ENCODE peak calls at places on chromosome 9, in six cellular contexts. U is choroid plexus epithelial cell, C is natural killer cell, J is RWPE1, O is pancreas, S is nephron progenitor cell. T is an unnamed sample.

GRCh38 chr9:111038336-111039202 is at the start of gene LPAR1:
- DNase-seq in J (peak), S (peak), C (no peak), O (peak), U (peak), T (peak)

GRCh38 chr9:116800885-116801284 is 113.8 kb downstream of the TRIM32 start:
- DNase-seq in C (no peak), J (no peak), U (no peak), O (no peak), S (no peak), T (no peak)

GRCh38 chr9:70100362-70100761 is 56.7 kb downstream of the MAMDC2 start:
- DNase-seq in S (no peak), U (no peak), J (no peak), C (no peak), O (no peak), T (no peak)

GRCh38 chr9:100303812-100304211 is 48.9 kb downstream of the TEX10 start:
- DNase-seq in S (no peak), C (no peak), U (no peak), O (no peak), J (no peak), T (no peak)

GRCh38 chr9:129591916-129592315 is 29.0 kb downstream of the C9orf50 start:
- DNase-seq in C (no peak), S (no peak), J (no peak), O (no peak), U (peak), T (no peak)

GRCh38 chr9:83041771-83042170 is 21.2 kb downstream of the RASEF start:
- DNase-seq in U (peak), O (no peak), S (no peak), C (no peak), J (no peak), T (no peak)

GRCh38 chr9:136527721-136528710 is 17.8 kb downstream of the NOTCH1 start:
- DNase-seq in U (no peak), O (no peak), S (peak), C (no peak), J (peak), T (no peak)

GRCh38 chr9:135251331-135251761 is 163.9 kb downstream of the OLFM1 start:
- DNase-seq in U (no peak), C (no peak), O (no peak), S (no peak), J (no peak), T (no peak)

GRCh38 chr9:132757031-132757430 is 86.8 kb downstream of the GTF3C4 start:
- DNase-seq in U (no peak), S (no peak), J (no peak), C (no peak), O (no peak), T (peak)

GRCh38 chr9:127608104-127608966 is 3.7 kb upstream of the STXBP1 start:
- DNase-seq in S (peak), J (peak), O (peak), C (peak), U (peak), T (peak)

GRCh38 chr9:78713746-78714405 is 417.0 kb downstream of the PSAT1 start:
- DNase-seq in C (no peak), J (no peak), O (no peak), U (no peak), S (no peak), T (no peak)

GRCh38 chr9:86794356-86795046 is 152.8 kb downstream of the GAS1 start:
- DNase-seq in U (peak), S (no peak), J (no peak), C (no peak), O (no peak), T (no peak)

GRCh38 chr9:112103405-112103804 is 71.7 kb downstream of the SUSD1 start:
- DNase-seq in J (no peak), S (no peak), U (no peak), O (no peak), C (no peak), T (no peak)

GRCh38 chr9:22147818-22148573 is 138.9 kb upstream of the CDKN2B start:
- DNase-seq in O (no peak), S (no peak), J (peak), C (no peak), U (peak), T (no peak)

GRCh38 chr9:37531699-37532098 is 44.5 kb downstream of the FBXO10 start:
- DNase-seq in S (no peak), C (no peak), O (no peak), J (no peak), U (no peak), T (no peak)

GRCh38 chr9:93600504-93600903 is 24.1 kb downstream of the PHF2 start:
- DNase-seq in O (no peak), U (no peak), S (no peak), C (no peak), J (no peak), T (no peak)

GRCh38 chr9:124202447-124202971 is 55.2 kb upstream of the NEK6 start:
- DNase-seq in U (peak), C (peak), J (no peak), O (no peak), S (no peak), T (no peak)

GRCh38 chr9:18459958-18460584 is 13.9 kb upstream of the ADAMTSL1 start:
- DNase-seq in S (no peak), C (no peak), U (peak), J (peak), O (no peak), T (no peak)

GRCh38 chr9:126613656-126614055 is at the start of gene LMX1B:
- DNase-seq in U (peak), O (no peak), J (peak), C (no peak), S (peak), T (no peak)

GRCh38 chr9:38082456-38083287 is 13.6 kb upstream of the SHB start:
- DNase-seq in S (no peak), U (no peak), J (no peak), C (no peak), O (no peak), T (peak)

GRCh38 chr9:133112361-133113026 is 8.5 kb downstream of the RALGDS start:
- DNase-seq in J (no peak), C (peak), O (no peak), U (no peak), S (no peak), T (no peak)

GRCh38 chr9:126307306-126308061 is 19.1 kb upstream of the MVB12B start:
- DNase-seq in C (no peak), S (no peak), O (no peak), J (no peak), U (no peak), T (no peak)

GRCh38 chr9:85013703-85014102 is 344.2 kb downstream of the NTRK2 start:
- DNase-seq in J (no peak), S (no peak), C (no peak), U (no peak), O (no peak), T (no peak)

GRCh38 chr9:137241490-137242328 is 622 bp downstream of the TUBB4B start:
- DNase-seq in S (no peak), J (peak), C (peak), O (peak), U (no peak), T (no peak)

GRCh38 chr9:86921141-86921868 is 26.0 kb downstream of the GAS1 start:
- DNase-seq in S (no peak), U (no peak), J (no peak), C (no peak), O (no peak), T (no peak)

GRCh38 chr9:132341177-132341840 is 13.5 kb downstream of the SETX start:
- DNase-seq in C (no peak), S (no peak), U (no peak), J (no peak), O (no peak), T (no peak)

GRCh38 chr9:37679649-37680402 is 29.1 kb downstream of the FRMPD1 start:
- DNase-seq in C (no peak), O (no peak), J (no peak), S (no peak), U (no peak), T (no peak)

GRCh38 chr9:88017086-88017485 is 42.8 kb upstream of the CDK20 start:
- DNase-seq in O (no peak), J (no peak), U (peak), C (no peak), S (no peak), T (no peak)

GRCh38 chr9:76560481-76560891 is 101.5 kb downstream of the GCNT1 start:
- DNase-seq in O (peak), C (no peak), S (no peak), U (peak), J (no peak), T (no peak)

GRCh38 chr9:134101623-134102149 is 33.9 kb upstream of the BRD3 start:
- DNase-seq in C (no peak), S (no peak), J (no peak), O (no peak), U (no peak), T (no peak)

GRCh38 chr9:124251188-124251587 is 6.6 kb upstream of the NEK6 start:
- DNase-seq in J (no peak), S (no peak), U (no peak), C (no peak), O (no peak), T (no peak)

GRCh38 chr9:113523421-113524141 is 60.1 kb downstream of the RGS3 start:
- DNase-seq in S (no peak), U (peak), J (no peak), C (peak), O (no peak), T (no peak)

GRCh38 chr9:101791533-101791932 is 53.1 kb upstream of the GRIN3A start:
- DNase-seq in J (no peak), S (no peak), C (no peak), U (no peak), O (no peak), T (no peak)

GRCh38 chr9:101795147-101795546 is 56.7 kb upstream of the GRIN3A start:
- DNase-seq in U (no peak), S (no peak), C (no peak), O (no peak), J (no peak), T (no peak)

GRCh38 chr9:101792475-101792874 is 54.0 kb upstream of the GRIN3A start:
- DNase-seq in S (no peak), O (no peak), J (no peak), U (no peak), C (no peak), T (no peak)

GRCh38 chr9:101796044-101796443 is 57.6 kb upstream of the GRIN3A start:
- DNase-seq in O (no peak), S (no peak), U (no peak), J (no peak), C (no peak), T (no peak)

GRCh38 chr9:101791938-101792337 is 53.5 kb upstream of the GRIN3A start:
- DNase-seq in J (peak), C (no peak), O (no peak), S (peak), U (peak), T (no peak)
- TF ChIP-seq CTCF in J (peak), C (no peak), O (peak), S (peak), U (peak), T (peak)

GRCh38 chr9:91241909-91242308 is 119.8 kb downstream of the AUH start:
- DNase-seq in U (no peak), S (no peak), J (no peak), C (no peak), O (no peak), T (no peak)
- TF ChIP-seq CTCF in U (no peak), S (no peak), J (no peak), C (no peak), O (no peak), T (no peak)

GRCh38 chr9:92345582-92345981 is 19.8 kb downstream of the CENPP start:
- DNase-seq in C (no peak), O (no peak), U (no peak), S (no peak), J (no peak), T (no peak)

GRCh38 chr9:92341578-92341977 is 15.8 kb downstream of the CENPP start:
- DNase-seq in C (no peak), S (no peak), J (no peak), O (no peak), U (no peak), T (no peak)

GRCh38 chr9:92342825-92343488 is 17.2 kb downstream of the CENPP start:
- DNase-seq in O (no peak), S (no peak), J (peak), U (peak), C (no peak), T (no peak)
- TF ChIP-seq CTCF in O (no peak), S (no peak), J (peak), U (peak), C (no peak), T (peak)

GRCh38 chr9:98520221-98520920 is 188.4 kb downstream of the GABBR2 start:
- DNase-seq in J (no peak), S (no peak), C (no peak), U (no peak), O (no peak), T (no peak)

GRCh38 chr9:98516897-98517503 is 191.7 kb downstream of the GABBR2 start:
- DNase-seq in U (no peak), J (no peak), S (no peak), C (no peak), O (no peak), T (no peak)

GRCh38 chr9:98519641-98520040 is 189.1 kb downstream of the GABBR2 start:
- DNase-seq in U (no peak), C (no peak), O (no peak), S (no peak), J (no peak), T (no peak)

GRCh38 chr9:98517710-98518109 is 191.0 kb downstream of the GABBR2 start:
- DNase-seq in O (no peak), S (no peak), C (no peak), J (no peak), U (no peak), T (no peak)

DNA sequence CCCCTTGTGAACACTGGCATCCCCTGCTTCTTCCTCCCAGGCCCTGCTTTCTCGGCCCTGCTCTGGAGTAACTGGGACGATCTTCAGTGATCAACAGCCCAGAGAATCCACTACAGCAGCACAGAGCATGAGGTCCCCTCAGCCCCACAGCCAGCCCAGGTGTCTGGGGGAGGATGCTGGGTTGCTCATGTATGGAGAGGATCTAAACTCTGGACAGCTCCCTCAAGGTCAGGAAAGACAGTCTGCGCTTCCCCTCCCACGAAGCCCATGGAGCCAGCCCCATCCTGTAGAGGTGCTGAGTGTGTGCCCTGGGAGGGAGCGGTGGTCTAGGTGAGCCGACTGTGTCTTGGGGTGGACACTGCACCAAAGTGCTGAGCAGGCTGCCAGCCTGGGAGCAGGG is 190.2 kb downstream of the GABBR2 start:
- DNase-seq in O (no peak), J (no peak), S (peak), U (no peak), C (no peak), T (no peak)
- TF ChIP-seq CTCF in O (no peak), J (no peak), S (no peak), U (no peak), C (no peak), T (no peak)